ENCODE peak calls at places on chromosomes 6 and 20, in six cellular contexts. C is cardiac muscle cell, Y is stomach, H is K562, F is heart left ventricle, I is right lobe of liver. Z is an unnamed sample.
A peak's percentile ranks its signal among the peaks of the same experiment; 100 is the strongest.

GRCh38 chr20:23050847-23051627 is 1.6 kb upstream of the THBD start:
- DNase-seq in C (peak; percentile 87), Y (peak; percentile 78), H (peak; percentile 69), F (peak; percentile 84), I (peak; percentile 71), Z (peak; percentile 58)

GRCh38 chr20:50124496-50124895 is 11.5 kb upstream of the UBE2V1 start:
- DNase-seq in C (no peak), Y (no peak), H (no peak), F (no peak), I (no peak), Z (no peak)

GRCh38 chr6:107075951-107076381 is 39.3 kb downstream of the BEND3 start:
- DNase-seq in C (no peak), Y (no peak), H (no peak), F (no peak), I (peak; percentile 23), Z (no peak)

GRCh38 chr6:36028088-36028886 is 679 bp downstream of the MAPK14 start:
- DNase-seq in C (peak; percentile 52), Y (peak; percentile 39), H (peak; percentile 39), F (peak; percentile 31), I (peak; percentile 72), Z (peak; percentile 52)

GRCh38 chr6:16582437-16583150 is 178.7 kb downstream of the ATXN1 start:
- DNase-seq in C (no peak), Y (no peak), H (no peak), F (no peak), I (no peak), Z (no peak)

GRCh38 chr20:45306431-45306982 is at the start of gene RBPJL:
- DNase-seq in C (peak; percentile 42), Y (no peak), H (peak; percentile 66), F (no peak), I (no peak), Z (no peak)

GRCh38 chr20:47681977-47682812 is 103.1 kb downstream of the SULF2 start:
- DNase-seq in C (peak; percentile 73), Y (no peak), H (no peak), F (peak; percentile 76), I (no peak), Z (no peak)

GRCh38 chr6:35185302-35185681 is 28.5 kb upstream of the SCUBE3 start:
- DNase-seq in C (peak; percentile 66), Y (peak; percentile 28), H (peak; percentile 36), F (peak; percentile 72), I (no peak), Z (no peak)

GRCh38 chr20:17859002-17859615 is 109.5 kb downstream of the SNX5 start:
- DNase-seq in C (no peak), Y (peak; percentile 56), H (no peak), F (no peak), I (peak; percentile 73), Z (no peak)

GRCh38 chr20:54059691-54060364 is 10.6 kb downstream of the BCAS1 start:
- DNase-seq in C (no peak), Y (no peak), H (no peak), F (no peak), I (no peak), Z (no peak)

GRCh38 chr6:31079656-31080261 is 32.6 kb downstream of the C6orf15 start:
- DNase-seq in C (peak; percentile 80), Y (peak; percentile 73), H (peak; percentile 66), F (peak; percentile 59), I (no peak), Z (peak; percentile 80)

GRCh38 chr6:22788038-22788437 is 218.7 kb downstream of the HDGFL1 start:
- DNase-seq in C (no peak), Y (no peak), H (no peak), F (no peak), I (no peak), Z (no peak)

GRCh38 chr6:27775796-27776184 is 136.4 kb downstream of the OR2B2 start:
- DNase-seq in C (no peak), Y (no peak), H (no peak), F (no peak), I (no peak), Z (peak; percentile 53)

GRCh38 chr6:2448826-2449571 is 203.6 kb upstream of the GMDS start:
- DNase-seq in C (peak; percentile 72), Y (peak; percentile 44), H (peak; percentile 61), F (no peak), I (no peak), Z (peak; percentile 61)

GRCh38 chr20:5400164-5400762 is 83.5 kb upstream of the PROKR2 start:
- DNase-seq in C (peak; percentile 77), Y (no peak), H (peak; percentile 9), F (no peak), I (no peak), Z (no peak)

GRCh38 chr6:167407239-167408064 is 82.6 kb downstream of the TTLL2 start:
- DNase-seq in C (no peak), Y (no peak), H (no peak), F (no peak), I (no peak), Z (no peak)

GRCh38 chr6:142254513-142254912 is 47.3 kb upstream of the ADGRG6 start:
- DNase-seq in C (no peak), Y (no peak), H (no peak), F (no peak), I (no peak), Z (no peak)

GRCh38 chr6:56246941-56247653 is at the start of gene COL21A1:
- DNase-seq in C (peak; percentile 76), Y (no peak), H (no peak), F (peak; percentile 52), I (peak; percentile 59), Z (peak; percentile 31)

GRCh38 chr6:35360349-35361138 is 18.2 kb downstream of the PPARD start:
- DNase-seq in C (no peak), Y (no peak), H (no peak), F (peak; percentile 61), I (peak; percentile 82), Z (no peak)

GRCh38 chr20:62631336-62632317 is 10.7 kb upstream of the SLCO4A1 start:
- DNase-seq in C (no peak), Y (no peak), H (no peak), F (no peak), I (peak; percentile 48), Z (no peak)

GRCh38 chr6:133701633-133702331 is 187.1 kb upstream of the TCF21 start:
- DNase-seq in C (peak; percentile 7), Y (no peak), H (peak; percentile 89), F (peak; percentile 46), I (no peak), Z (no peak)

GRCh38 chr6:21395121-21395520 is 198.4 kb upstream of the SOX4 start:
- DNase-seq in C (no peak), Y (no peak), H (no peak), F (no peak), I (no peak), Z (no peak)

GRCh38 chr20:5222919-5223634 is 93.7 kb downstream of the PROKR2 start:
- DNase-seq in C (peak; percentile 71), Y (peak; percentile 58), H (peak; percentile 55), F (peak; percentile 52), I (peak; percentile 70), Z (peak; percentile 65)

GRCh38 chr6:63643862-63644261 is 8.3 kb downstream of the PHF3 start:
- DNase-seq in C (no peak), Y (no peak), H (no peak), F (no peak), I (no peak), Z (no peak)

GRCh38 chr20:21229163-21229562 is 74.0 kb upstream of the XRN2 start:
- DNase-seq in C (no peak), Y (no peak), H (no peak), F (no peak), I (no peak), Z (no peak)

GRCh38 chr6:38493929-38494547 is 145.7 kb downstream of the BTBD9 start:
- DNase-seq in C (peak; percentile 71), Y (peak; percentile 85), H (peak; percentile 39), F (peak; percentile 69), I (peak; percentile 56), Z (peak; percentile 85)

GRCh38 chr20:3815703-3816315 is 4.5 kb upstream of the AP5S1 start:
- DNase-seq in C (no peak), Y (no peak), H (no peak), F (no peak), I (no peak), Z (no peak)

GRCh38 chr6:15017803-15018202 is 228.1 kb upstream of the JARID2 start:
- DNase-seq in C (no peak), Y (no peak), H (peak; percentile 28), F (no peak), I (no peak), Z (no peak)
- H3K4me3 ChIP-seq in C (no peak overlapping the region), Y (no peak overlapping the region), H (peak overlapping the region; percentile 2), F (no peak overlapping the region), I (no peak overlapping the region), Z (no peak overlapping the region)

GRCh38 chr6:127690092-127690491 is 113.1 kb downstream of the C6orf58 start:
- DNase-seq in C (peak; percentile 18), Y (no peak), H (no peak), F (no peak), I (no peak), Z (no peak)
- TF ChIP-seq CTCF in C (peak; percentile 65), Y (no peak), H (no peak), F (peak; percentile 18), I (peak; percentile 36), Z (no peak)

GRCh38 chr20:34111057-34111711 is 859 bp downstream of the EIF2S2 start:
- DNase-seq in C (peak; percentile 45), Y (no peak), H (no peak), F (no peak), I (no peak), Z (peak; percentile 31)

GRCh38 chr20:34105978-34106675 is 5.9 kb downstream of the EIF2S2 start:
- DNase-seq in C (no peak), Y (no peak), H (no peak), F (no peak), I (no peak), Z (no peak)

GRCh38 chr20:34110025-34111013 is 1.7 kb downstream of the EIF2S2 start:
- DNase-seq in C (no peak), Y (no peak), H (no peak), F (no peak), I (no peak), Z (no peak)

GRCh38 chr20:34109442-34109841 is 2.6 kb downstream of the EIF2S2 start:
- DNase-seq in C (no peak), Y (no peak), H (no peak), F (no peak), I (no peak), Z (no peak)

GRCh38 chr20:34108616-34109174 is 3.3 kb downstream of the EIF2S2 start:
- DNase-seq in C (no peak), Y (no peak), H (no peak), F (no peak), I (no peak), Z (no peak)
- H3K36me3 ChIP-seq in C (peaks cover 18% of the 10 kb centered on the region), Y (peaks cover 35% of the 10 kb centered on the region), H (peaks cover 74% of the 10 kb centered on the region), F (peaks cover 44% of the 10 kb centered on the region), I (no peaks in the 10 kb centered on the region), Z (no peaks in the 10 kb centered on the region)

GRCh38 chr6:52725133-52725529 is 38.1 kb downstream of the GSTA2 start:
- DNase-seq in C (no peak), Y (peak; percentile 66), H (peak; percentile 14), F (no peak), I (no peak), Z (peak; percentile 29)
- H3K4me3 ChIP-seq in C (no peak overlapping the region), Y (no peak overlapping the region), H (no peak overlapping the region), F (no peak overlapping the region), I (no peak overlapping the region), Z (no peak overlapping the region)

DNA sequence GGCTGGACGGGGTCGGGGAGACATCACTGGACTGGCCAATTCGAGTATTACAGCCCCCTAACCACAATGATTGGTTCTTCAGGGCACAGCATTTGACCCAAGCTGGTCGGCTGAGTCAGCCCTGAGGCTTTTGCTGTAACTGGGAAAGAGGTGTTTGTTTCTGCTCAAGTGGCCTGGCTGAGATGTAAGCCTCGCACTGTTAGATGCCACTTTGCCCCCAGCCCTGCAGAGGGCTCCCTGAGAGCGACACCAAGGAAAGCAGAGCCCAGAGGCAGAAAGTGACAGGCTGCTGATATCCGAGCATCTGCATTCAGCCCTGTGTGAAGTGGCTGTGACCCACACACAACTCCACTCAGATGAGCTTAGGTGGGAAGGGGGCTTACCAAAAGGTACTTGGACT is 19.4 kb downstream of the ERGIC3 start:
- DNase-seq in C (peak; percentile 74), Y (no peak), H (peak; percentile 34), F (no peak), I (peak; percentile 33), Z (no peak)
- TF ChIP-seq CTCF in C (peak; percentile 26), Y (no peak), H (peak; percentile 55), F (peak; percentile 24), I (peak; percentile 23), Z (no peak)